ENCODE peak calls at places on chromosomes 4 and X, in six cellular contexts. One of them, this sample, is unnamed.

GRCh38 chr4:149293233-149293632 is 522.4 kb downstream of the IQCM start:
- DNase-seq in MG63: no peak
- DNase-seq in lung: no peak
- DNase-seq in AG09309: no peak
- DNase-seq in HL-60: no peak
- DNase-seq in psoas muscle: no peak
- DNase-seq in this sample: no peak

GRCh38 chr4:139849219-139849618 is 183.6 kb downstream of the MGST2 start:
- DNase-seq in MG63: no peak
- DNase-seq in lung: no peak
- DNase-seq in AG09309: no peak
- DNase-seq in HL-60: no peak
- DNase-seq in psoas muscle: no peak
- DNase-seq in this sample: no peak

GRCh38 chr4:129481107-129481506 is 385.2 kb downstream of the C4orf33 start:
- DNase-seq in MG63: no peak
- DNase-seq in lung: no peak
- DNase-seq in AG09309: no peak
- DNase-seq in HL-60: no peak
- DNase-seq in psoas muscle: no peak
- DNase-seq in this sample: no peak

GRCh38 chrX:15269120-15269519 is 763 bp downstream of the ASB9 start:
- DNase-seq in MG63: no peak
- DNase-seq in lung: no peak
- DNase-seq in AG09309: no peak
- DNase-seq in HL-60: no peak
- DNase-seq in psoas muscle: no peak
- DNase-seq in this sample: no peak

GRCh38 chr4:15106417-15106816 is 104.1 kb downstream of the CPEB2 start:
- DNase-seq in MG63: no peak
- DNase-seq in lung: no peak
- DNase-seq in AG09309: no peak
- DNase-seq in HL-60: no peak
- DNase-seq in psoas muscle: no peak
- DNase-seq in this sample: peak

GRCh38 chr4:40283413-40283812 is 51.7 kb upstream of the CHRNA9 start:
- DNase-seq in MG63: no peak
- DNase-seq in lung: no peak
- DNase-seq in AG09309: no peak
- DNase-seq in HL-60: no peak
- DNase-seq in psoas muscle: no peak
- DNase-seq in this sample: no peak

GRCh38 chr4:48090621-48091020 is 43.4 kb downstream of the TXK start:
- DNase-seq in MG63: no peak
- DNase-seq in lung: no peak
- DNase-seq in AG09309: no peak
- DNase-seq in HL-60: no peak
- DNase-seq in psoas muscle: no peak
- DNase-seq in this sample: no peak

GRCh38 chr4:92198711-92199110 is 105.1 kb upstream of the GRID2 start:
- DNase-seq in MG63: no peak
- DNase-seq in lung: no peak
- DNase-seq in AG09309: no peak
- DNase-seq in HL-60: no peak
- DNase-seq in psoas muscle: no peak
- DNase-seq in this sample: peak

GRCh38 chr4:77193511-77194236 is 36.7 kb downstream of the CCNG2 start:
- DNase-seq in MG63: no peak
- DNase-seq in lung: peak
- DNase-seq in AG09309: no peak
- DNase-seq in HL-60: peak
- DNase-seq in psoas muscle: peak
- DNase-seq in this sample: no peak

GRCh38 chrX:40105016-40105790 is 7.4 kb upstream of the BCOR start:
- DNase-seq in MG63: peak
- DNase-seq in lung: no peak
- DNase-seq in AG09309: no peak
- DNase-seq in HL-60: no peak
- DNase-seq in psoas muscle: peak
- DNase-seq in this sample: peak

GRCh38 chr4:68342139-68342538 is 7.8 kb downstream of the YTHDC1 start:
- DNase-seq in MG63: no peak
- DNase-seq in lung: no peak
- DNase-seq in AG09309: no peak
- DNase-seq in HL-60: no peak
- DNase-seq in psoas muscle: no peak
- DNase-seq in this sample: peak

GRCh38 chrX:14344172-14344940 is 185.0 kb upstream of the GLRA2 start:
- DNase-seq in MG63: no peak
- DNase-seq in lung: no peak
- DNase-seq in AG09309: no peak
- DNase-seq in HL-60: no peak
- DNase-seq in psoas muscle: no peak
- DNase-seq in this sample: no peak

GRCh38 chrX:53678667-53679066 is 7.9 kb downstream of the HUWE1 start:
- DNase-seq in MG63: no peak
- DNase-seq in lung: no peak
- DNase-seq in AG09309: no peak
- DNase-seq in HL-60: no peak
- DNase-seq in psoas muscle: no peak
- DNase-seq in this sample: peak

GRCh38 chr4:74189331-74190043 is 31.6 kb downstream of the MTHFD2L start:
- DNase-seq in MG63: no peak
- DNase-seq in lung: no peak
- DNase-seq in AG09309: no peak
- DNase-seq in HL-60: no peak
- DNase-seq in psoas muscle: no peak
- DNase-seq in this sample: peak

GRCh38 chrX:148958896-148959295 is 458.5 kb downstream of the AFF2 start:
- DNase-seq in MG63: peak
- DNase-seq in lung: no peak
- DNase-seq in AG09309: no peak
- DNase-seq in HL-60: no peak
- DNase-seq in psoas muscle: no peak
- DNase-seq in this sample: peak

GRCh38 chr4:98780926-98781325 is 122.5 kb upstream of the TSPAN5 start:
- DNase-seq in MG63: no peak
- DNase-seq in lung: no peak
- DNase-seq in AG09309: no peak
- DNase-seq in HL-60: no peak
- DNase-seq in psoas muscle: no peak
- DNase-seq in this sample: no peak

GRCh38 chr4:101145081-101145480 is 202.2 kb downstream of the PPP3CA start:
- DNase-seq in MG63: no peak
- DNase-seq in lung: no peak
- DNase-seq in AG09309: no peak
- DNase-seq in HL-60: no peak
- DNase-seq in psoas muscle: no peak
- DNase-seq in this sample: no peak

GRCh38 chrX:1355131-1355799 is 18.7 kb downstream of the IL3RA start:
- DNase-seq in MG63: no peak
- DNase-seq in lung: no peak
- DNase-seq in AG09309: no peak
- DNase-seq in HL-60: no peak
- DNase-seq in psoas muscle: peak
- DNase-seq in this sample: no peak

GRCh38 chr4:121674191-121674590 is 22.6 kb downstream of the ANXA5 start:
- DNase-seq in MG63: no peak
- DNase-seq in lung: no peak
- DNase-seq in AG09309: no peak
- DNase-seq in HL-60: no peak
- DNase-seq in psoas muscle: no peak
- DNase-seq in this sample: no peak

GRCh38 chr4:176499518-176499917 is 179.8 kb downstream of the SPCS3 start:
- DNase-seq in MG63: no peak
- DNase-seq in lung: no peak
- DNase-seq in AG09309: peak
- DNase-seq in HL-60: no peak
- DNase-seq in psoas muscle: no peak
- DNase-seq in this sample: peak
- H3K4me3 ChIP-seq in MG63: no peak
- H3K4me3 ChIP-seq in lung: no peak
- H3K4me3 ChIP-seq in AG09309: no peak
- H3K4me3 ChIP-seq in HL-60: no peak
- H3K4me3 ChIP-seq in psoas muscle: no peak
- H3K4me3 ChIP-seq in this sample: no peak

GRCh38 chr4:28890949-28891348 is 1829.2 kb upstream of the PCDH7 start:
- DNase-seq in MG63: no peak
- DNase-seq in lung: no peak
- DNase-seq in AG09309: no peak
- DNase-seq in HL-60: no peak
- DNase-seq in psoas muscle: no peak
- DNase-seq in this sample: no peak
- H3K4me3 ChIP-seq in MG63: no peak
- H3K4me3 ChIP-seq in lung: no peak
- H3K4me3 ChIP-seq in AG09309: no peak
- H3K4me3 ChIP-seq in HL-60: no peak
- H3K4me3 ChIP-seq in psoas muscle: no peak
- H3K4me3 ChIP-seq in this sample: no peak

GRCh38 chr4:46124773-46125172 is 919 bp upstream of the GABRG1 start:
- DNase-seq in MG63: peak
- DNase-seq in lung: no peak
- DNase-seq in AG09309: no peak
- DNase-seq in HL-60: no peak
- DNase-seq in psoas muscle: no peak
- DNase-seq in this sample: no peak

DNA sequence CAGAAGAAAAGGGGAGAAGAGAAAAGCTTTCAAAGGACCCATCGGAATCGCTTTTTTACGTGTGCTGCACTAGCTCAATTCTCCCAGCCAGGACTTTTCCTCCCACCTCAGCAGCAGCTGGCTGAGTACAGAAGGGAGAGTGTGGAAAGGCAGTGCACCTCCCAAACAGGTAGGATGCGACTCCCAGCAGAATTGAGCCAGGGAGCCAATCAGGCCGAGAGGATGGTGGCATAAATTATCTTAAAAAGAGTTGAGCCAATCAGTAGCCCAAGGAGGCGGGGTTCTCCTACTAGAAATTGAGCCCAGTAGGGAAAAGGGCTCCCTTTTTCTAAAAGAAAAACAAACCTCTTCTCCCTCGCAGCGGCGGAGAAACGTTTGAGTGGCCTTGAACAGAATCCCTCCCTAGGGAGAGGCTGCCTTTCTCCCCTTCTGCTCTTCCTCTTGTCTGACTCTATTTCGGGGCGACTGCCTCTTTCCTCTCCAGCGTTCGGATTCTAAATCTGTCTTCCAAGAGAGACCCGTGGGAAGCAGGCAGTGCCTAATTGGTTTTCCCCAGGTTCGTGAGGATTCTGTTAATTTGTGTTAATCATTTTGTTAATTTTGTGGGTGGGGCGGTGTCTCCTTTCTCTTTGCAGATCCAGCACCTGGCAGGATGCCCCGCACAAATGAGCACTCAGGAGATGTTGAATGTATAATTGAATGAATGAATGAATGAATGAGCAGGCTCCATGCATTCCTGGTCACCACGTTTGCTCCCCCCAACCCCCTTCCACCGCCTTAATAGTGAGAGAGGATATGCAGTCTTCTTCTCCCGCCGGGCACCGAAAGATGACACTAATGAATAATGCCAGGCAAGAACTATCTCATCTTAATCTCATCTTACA is at the start of gene GABRG1:
- DNase-seq in MG63: no peak
- DNase-seq in lung: no peak
- DNase-seq in AG09309: no peak
- DNase-seq in HL-60: no peak
- DNase-seq in psoas muscle: no peak
- DNase-seq in this sample: no peak
- H3K4me3 ChIP-seq in MG63: peak
- H3K4me3 ChIP-seq in lung: no peak
- H3K4me3 ChIP-seq in AG09309: no peak
- H3K4me3 ChIP-seq in HL-60: no peak
- H3K4me3 ChIP-seq in psoas muscle: no peak
- H3K4me3 ChIP-seq in this sample: no peak

DNA sequence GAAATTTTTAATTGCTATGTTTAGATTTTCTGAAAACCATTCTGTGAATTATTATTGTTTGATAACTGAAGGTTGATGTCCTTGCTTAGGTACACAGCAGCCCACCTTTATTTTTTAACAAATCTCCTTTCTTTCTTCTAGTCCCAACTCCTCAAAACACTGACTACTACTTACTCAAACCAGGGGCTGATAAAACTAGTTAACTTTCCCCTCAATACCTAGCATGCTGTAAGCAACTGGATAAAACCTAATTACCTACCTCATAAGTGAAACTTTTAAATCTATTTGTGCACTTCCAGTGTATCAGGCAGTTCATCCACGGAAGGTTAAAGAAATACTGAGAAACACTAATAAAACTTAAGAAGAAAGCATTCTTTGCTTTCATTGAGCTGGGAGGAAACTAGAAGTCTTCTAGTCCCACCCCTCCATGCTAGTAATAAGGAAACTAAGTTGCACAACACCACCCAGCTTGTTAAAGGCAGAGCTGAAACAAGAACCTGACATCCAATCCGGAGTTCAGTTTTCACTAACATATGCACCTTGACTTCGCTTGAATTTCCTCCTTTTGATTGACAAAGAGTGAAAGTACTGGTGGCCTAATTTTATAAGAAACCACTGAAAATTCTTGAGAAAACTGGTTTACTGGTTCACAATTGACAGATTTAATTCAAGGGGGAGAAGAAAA is 180.2 kb upstream of the TET2 start:
- DNase-seq in MG63: no peak
- DNase-seq in lung: peak
- DNase-seq in AG09309: no peak
- DNase-seq in HL-60: peak
- DNase-seq in psoas muscle: no peak
- DNase-seq in this sample: peak
- H3K4me3 ChIP-seq in MG63: no peak
- H3K4me3 ChIP-seq in lung: no peak
- H3K4me3 ChIP-seq in AG09309: no peak
- H3K4me3 ChIP-seq in HL-60: no peak
- H3K4me3 ChIP-seq in psoas muscle: no peak
- H3K4me3 ChIP-seq in this sample: no peak

DNA sequence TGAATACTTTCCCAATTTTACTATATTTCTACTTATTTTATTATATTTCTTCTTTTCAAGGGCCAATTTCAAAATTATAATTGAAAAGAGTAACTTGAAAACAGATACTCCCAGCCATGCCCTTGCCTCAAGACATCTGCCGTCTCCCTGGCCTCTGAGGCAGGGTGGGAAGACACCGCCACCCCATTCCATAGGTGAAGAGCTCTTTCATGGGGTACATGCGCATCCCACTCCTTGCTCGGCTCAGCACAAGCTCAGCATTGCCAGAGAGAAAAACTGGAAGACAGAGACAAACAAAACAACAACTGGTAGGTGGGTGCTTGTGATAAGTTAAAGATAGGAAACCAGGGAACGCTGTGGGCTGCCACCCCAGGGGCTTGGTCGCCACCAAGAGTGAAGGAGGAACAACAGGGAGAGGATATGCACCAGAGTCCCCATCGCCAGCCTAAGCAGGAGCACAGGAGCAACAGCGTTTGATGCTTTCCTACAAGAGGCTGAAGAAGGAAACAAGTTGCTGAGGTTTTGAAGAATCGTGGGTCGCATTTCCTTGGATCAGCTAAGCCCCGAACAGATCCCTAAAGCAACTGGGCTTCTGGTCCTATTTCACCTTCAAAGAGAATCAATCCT is 11.3 kb downstream of the TMEM154 start:
- DNase-seq in MG63: no peak
- DNase-seq in lung: no peak
- DNase-seq in AG09309: no peak
- DNase-seq in HL-60: no peak
- DNase-seq in psoas muscle: no peak
- DNase-seq in this sample: no peak
- H3K4me3 ChIP-seq in MG63: no peak
- H3K4me3 ChIP-seq in lung: no peak
- H3K4me3 ChIP-seq in AG09309: no peak
- H3K4me3 ChIP-seq in HL-60: no peak
- H3K4me3 ChIP-seq in psoas muscle: no peak
- H3K4me3 ChIP-seq in this sample: no peak